ENCODE peak calls at places on chromosomes 4 and X, in ten cellular contexts. O is brain microvascular endothelial cell, K is OCI-LY7, D is tibial nerve, U is fibroblast of the aortic adventitia, N is neural progenitor cell, I is WERI-Rb-1, J is GM23338, L is uterus, A is type B pancreatic cell. F is an unnamed sample.

GRCh38 chr4:20193522-20193902 is 58.2 kb upstream of the SLIT2 start:
- DNase-seq in O (no peak), K (no peak), D (no peak), U (peak; percentile 45), N (no peak), I (no peak), J (no peak), L (no peak), A (no peak), F (no peak)

GRCh38 chrX:115147220-115147619 is 42.0 kb upstream of the RBMXL3 start:
- DNase-seq in O (no peak), K (no peak), D (no peak), U (peak; percentile 50), N (no peak), I (no peak), J (peak; percentile 8), L (no peak), A (no peak), F (peak; percentile 7)

GRCh38 chr4:166091914-166092510 is 219.0 kb downstream of the TLL1 start:
- DNase-seq in O (peak; percentile 15), K (peak; percentile 64), D (peak; percentile 21), U (peak; percentile 68), N (peak; percentile 65), I (no peak), J (peak; percentile 54), L (no peak), A (no peak), F (peak; percentile 3)

GRCh38 chrX:119871245-119871598 is 311 bp downstream of the RNF113A start:
- DNase-seq in O (no peak), K (no peak), D (no peak), U (no peak), N (no peak), I (no peak), J (no peak), L (no peak), A (no peak), F (no peak)

GRCh38 chrX:112058255-112058654 is 24.3 kb downstream of the TRPC5 start:
- DNase-seq in O (no peak), K (no peak), D (no peak), U (no peak), N (no peak), I (no peak), J (no peak), L (no peak), A (no peak), F (no peak)

GRCh38 chr4:40473578-40474388 is 138.7 kb downstream of the CHRNA9 start:
- DNase-seq in O (no peak), K (no peak), D (no peak), U (no peak), N (no peak), I (no peak), J (no peak), L (no peak), A (no peak), F (no peak)

GRCh38 chrX:101206471-101206870 is 13.1 kb upstream of the DRP2 start:
- DNase-seq in O (peak; percentile 51), K (peak; percentile 59), D (no peak), U (peak; percentile 55), N (peak; percentile 9), I (no peak), J (peak; percentile 52), L (no peak), A (no peak), F (peak; percentile 32)

GRCh38 chr4:184287697-184288255 is 70.1 kb upstream of the ENPP6 start:
- DNase-seq in O (peak; percentile 47), K (peak; percentile 55), D (peak; percentile 25), U (peak; percentile 85), N (peak; percentile 15), I (peak; percentile 42), J (peak; percentile 29), L (no peak), A (no peak), F (no peak)

GRCh38 chr4:113784497-113785254 is 23.1 kb upstream of the CAMK2D start:
- DNase-seq in O (peak; percentile 92), K (no peak), D (no peak), U (peak; percentile 98), N (no peak), I (no peak), J (no peak), L (no peak), A (no peak), F (no peak)

GRCh38 chr4:8292388-8293107 is 23.0 kb downstream of the HTRA3 start:
- DNase-seq in O (no peak), K (no peak), D (no peak), U (no peak), N (no peak), I (no peak), J (no peak), L (no peak), A (no peak), F (no peak)

GRCh38 chr4:146134761-146135160 is 40.8 kb upstream of the LSM6 start:
- DNase-seq in O (no peak), K (no peak), D (peak; percentile 9), U (peak; percentile 52), N (peak; percentile 18), I (no peak), J (no peak), L (no peak), A (no peak), F (no peak)

GRCh38 chr4:26822546-26822945 is 38.1 kb upstream of the STIM2 start:
- DNase-seq in O (no peak), K (peak; percentile 54), D (no peak), U (no peak), N (no peak), I (no peak), J (no peak), L (no peak), A (no peak), F (peak; percentile 45)

GRCh38 chr4:15729910-15730533 is 27.2 kb downstream of the BST1 start:
- DNase-seq in O (peak; percentile 40), K (peak; percentile 78), D (peak; percentile 29), U (peak; percentile 67), N (peak; percentile 63), I (peak; percentile 16), J (peak; percentile 77), L (peak; percentile 21), A (no peak), F (peak; percentile 63)

GRCh38 chrX:109890300-109890699 is 112.6 kb upstream of the TMEM164 start:
- DNase-seq in O (no peak), K (no peak), D (no peak), U (no peak), N (no peak), I (no peak), J (no peak), L (no peak), A (no peak), F (no peak)

GRCh38 chrX:150872773-150873336 is 25.6 kb downstream of the CD99L2 start:
- DNase-seq in O (no peak), K (no peak), D (no peak), U (no peak), N (no peak), I (no peak), J (no peak), L (no peak), A (no peak), F (no peak)

GRCh38 chr4:153248641-153249198 is 44.5 kb downstream of the TRIM2 start:
- DNase-seq in O (no peak), K (no peak), D (no peak), U (no peak), N (no peak), I (no peak), J (no peak), L (no peak), A (no peak), F (no peak)

GRCh38 chr4:148542922-148543623 is 100.9 kb upstream of the NR3C2 start:
- DNase-seq in O (no peak), K (no peak), D (no peak), U (no peak), N (no peak), I (no peak), J (no peak), L (no peak), A (no peak), F (no peak)

GRCh38 chrX:11423362-11423818 is 130.2 kb downstream of the AMELX start:
- DNase-seq in O (peak; percentile 72), K (peak; percentile 21), D (peak; percentile 22), U (peak; percentile 68), N (no peak), I (no peak), J (no peak), L (no peak), A (no peak), F (peak; percentile 24)

GRCh38 chr4:2832309-2832980 is 11.2 kb upstream of the ADD1 start:
- DNase-seq in O (no peak), K (peak; percentile 60), D (no peak), U (no peak), N (no peak), I (peak; percentile 4), J (no peak), L (peak; percentile 15), A (peak; percentile 63), F (peak; percentile 88)

GRCh38 chr4:23871420-23871819 is 18.4 kb downstream of the PPARGC1A start:
- DNase-seq in O (no peak), K (no peak), D (no peak), U (no peak), N (no peak), I (no peak), J (no peak), L (no peak), A (no peak), F (no peak)
- TF ChIP-seq CTCF in O (no peak), K (no peak), D (no peak), U (no peak), N (no peak), I (no peak), J (no peak), L (no peak), A (no peak), F (no peak)

GRCh38 chrX:67724359-67725110 is 180.7 kb downstream of the AR start:
- DNase-seq in O (no peak), K (no peak), D (peak; percentile 19), U (peak; percentile 27), N (no peak), I (no peak), J (no peak), L (no peak), A (no peak), F (no peak)
- TF ChIP-seq CTCF in O (peak; percentile 20), K (no peak), D (no peak), U (no peak), N (no peak), I (no peak), J (peak; percentile 49), L (no peak), A (no peak), F (no peak)

DNA sequence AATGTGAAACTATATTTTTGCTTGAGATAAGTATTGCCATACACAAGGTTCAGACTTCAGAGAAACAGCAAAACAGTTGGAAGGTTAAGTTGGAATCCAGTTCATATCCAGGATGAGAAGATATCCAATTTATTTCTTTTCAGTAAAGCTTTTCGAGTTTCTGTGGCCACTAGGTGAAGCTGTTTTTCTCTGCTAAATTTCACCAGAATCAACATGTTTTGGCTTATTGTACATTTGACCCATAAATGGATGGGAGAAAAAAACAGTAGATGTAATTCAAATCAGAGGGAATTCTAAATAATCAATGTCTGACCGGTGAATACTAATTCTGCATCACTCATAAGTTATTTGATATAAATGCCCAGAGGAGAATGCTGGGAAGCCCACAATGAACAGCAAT is 9.1 kb upstream of the METTL14 start:
- DNase-seq in O (no peak), K (no peak), D (no peak), U (peak; percentile 6), N (no peak), I (no peak), J (no peak), L (no peak), A (no peak), F (no peak)
- TF ChIP-seq CTCF in O (peak; percentile 21), K (peak; percentile 49), D (no peak), U (peak; percentile 17), N (peak; percentile 14), I (no peak), J (no peak), L (no peak), A (no peak), F (no peak)

GRCh38 chrX:134255555-134255954 is 18.6 kb downstream of the CCDC160 start:
- DNase-seq in O (no peak), K (no peak), D (no peak), U (no peak), N (no peak), I (no peak), J (no peak), L (no peak), A (no peak), F (no peak)
- TF ChIP-seq CTCF in O (no peak), K (no peak), D (no peak), U (no peak), N (no peak), I (no peak), J (no peak), L (no peak), A (no peak), F (no peak)